ENCODE peak calls at places on chromosome 9, in seven cellular contexts. E is HCT116, C is HepG2, H is SK-N-SH, L is H1, B is K562, P is NT2/D1. W is an unnamed sample.

GRCh38 chr9:128503870-128504269 is 649 bp upstream of the GLE1 start:
- DNase-seq in E (no peak), C (no peak), H (peak; percentile 49), L (no peak), B (peak; percentile 33), P (no peak), W (no peak)

GRCh38 chr9:111038336-111039202 is at the start of gene LPAR1:
- DNase-seq in E (peak; percentile 24), C (no peak), H (peak; percentile 84), L (no peak), B (no peak), P (no peak), W (no peak)

GRCh38 chr9:111148994-111149759 is 110.9 kb upstream of the LPAR1 start:
- DNase-seq in E (peak; percentile 3), C (peak; percentile 5), H (no peak), L (no peak), B (no peak), P (no peak), W (no peak)

GRCh38 chr9:19498015-19498414 is 89.2 kb downstream of the ACER2 start:
- DNase-seq in E (no peak), C (no peak), H (no peak), L (no peak), B (no peak), P (no peak), W (no peak)

GRCh38 chr9:129640086-129640870 is 1.7 kb downstream of the ASB6 start:
- DNase-seq in E (no peak), C (no peak), H (peak; percentile 87), L (no peak), B (no peak), P (no peak), W (no peak)

GRCh38 chr9:134922066-134922931 is 4.6 kb upstream of the FCN1 start:
- DNase-seq in E (no peak), C (no peak), H (no peak), L (no peak), B (no peak), P (no peak), W (no peak)

GRCh38 chr9:133691191-133691590 is 47.0 kb downstream of the SARDH start:
- DNase-seq in E (no peak), C (no peak), H (no peak), L (no peak), B (no peak), P (no peak), W (no peak)

GRCh38 chr9:134619983-134620612 is 21.5 kb upstream of the COL5A1 start:
- DNase-seq in E (no peak), C (no peak), H (no peak), L (no peak), B (no peak), P (no peak), W (no peak)

GRCh38 chr9:31608413-31608812 is 776.0 kb upstream of the ACO1 start:
- DNase-seq in E (no peak), C (no peak), H (no peak), L (no peak), B (no peak), P (no peak), W (no peak)

GRCh38 chr9:121636411-121636865 is 15.0 kb upstream of the DAB2IP start:
- DNase-seq in E (no peak), C (no peak), H (peak; percentile 60), L (no peak), B (no peak), P (no peak), W (no peak)

GRCh38 chr9:18568969-18569368 is 95.0 kb downstream of the ADAMTSL1 start:
- DNase-seq in E (no peak), C (no peak), H (peak; percentile 48), L (no peak), B (no peak), P (no peak), W (no peak)

GRCh38 chr9:104074876-104075275 is 19.2 kb upstream of the SMC2 start:
- DNase-seq in E (no peak), C (peak; percentile 32), H (no peak), L (no peak), B (no peak), P (no peak), W (no peak)

GRCh38 chr9:110444911-110445310 is 107.2 kb upstream of the TXNDC8 start:
- DNase-seq in E (no peak), C (no peak), H (no peak), L (no peak), B (no peak), P (no peak), W (no peak)

GRCh38 chr9:78767449-78767848 is 470.5 kb downstream of the PSAT1 start:
- DNase-seq in E (no peak), C (no peak), H (no peak), L (no peak), B (no peak), P (no peak), W (no peak)

GRCh38 chr9:83030391-83031107 is 32.4 kb downstream of the RASEF start:
- DNase-seq in E (no peak), C (no peak), H (no peak), L (no peak), B (no peak), P (no peak), W (no peak)

GRCh38 chr9:83024501-83025125 is 38.3 kb downstream of the RASEF start:
- DNase-seq in E (no peak), C (no peak), H (no peak), L (no peak), B (no peak), P (no peak), W (no peak)

GRCh38 chr9:83023151-83023550 is 39.8 kb downstream of the RASEF start:
- DNase-seq in E (no peak), C (no peak), H (no peak), L (no peak), B (no peak), P (no peak), W (no peak)

GRCh38 chr9:83032065-83032625 is 30.8 kb downstream of the RASEF start:
- DNase-seq in E (no peak), C (no peak), H (no peak), L (no peak), B (no peak), P (no peak), W (no peak)

DNA sequence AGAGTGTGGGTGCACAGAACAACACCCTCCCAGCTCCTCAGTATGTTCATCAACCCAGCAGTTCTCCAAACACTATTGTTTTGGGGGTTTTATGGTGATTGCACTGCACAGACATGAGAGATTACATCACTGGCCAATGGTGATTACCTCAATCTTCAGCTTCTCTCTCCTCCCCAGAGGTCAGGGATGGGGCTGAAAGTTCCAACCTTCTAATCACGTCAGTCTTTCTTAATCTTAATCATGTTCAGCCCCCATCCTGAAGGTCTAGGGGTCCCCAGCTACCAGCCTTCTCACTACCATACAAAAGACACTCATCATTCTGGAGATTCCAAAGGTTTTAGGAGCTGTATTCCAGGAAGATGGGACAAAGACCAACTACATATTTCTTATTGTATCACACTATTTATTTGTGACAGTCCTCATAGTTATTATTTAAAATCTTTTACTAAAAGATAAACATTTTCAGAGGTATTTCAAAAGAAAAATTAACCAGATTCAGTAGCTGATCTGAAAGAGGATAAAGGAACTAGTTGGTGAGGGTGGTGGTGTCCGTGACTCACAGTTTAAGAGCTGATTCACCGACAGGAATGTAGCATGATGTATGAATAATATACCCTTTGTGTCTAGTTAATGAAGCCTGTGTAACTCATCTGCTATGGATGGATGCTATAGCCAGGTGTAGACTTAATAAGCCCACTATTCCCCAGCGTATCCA is 35.6 kb downstream of the RASEF start:
- DNase-seq in E (peak; percentile 22), C (peak; percentile 7), H (no peak), L (no peak), B (no peak), P (no peak), W (no peak)
- TF ChIP-seq YY1 in E (no peak), C (no peak), H (no peak), L (no peak), B (no peak), P (no peak), W (no peak)

GRCh38 chr9:98087420-98088354 is 31.2 kb downstream of the NANS start:
- DNase-seq in E (no peak), C (no peak), H (no peak), L (peak; percentile 36), B (no peak), P (no peak), W (no peak)
- H3K4me1 ChIP-seq in E (no peaks in the 10 kb centered on the region), C (peaks cover 9% of the 10 kb centered on the region), H (no peaks in the 10 kb centered on the region), L (peaks cover 14% of the 10 kb centered on the region), B (peaks cover 4% of the 10 kb centered on the region), P (peaks cover 13% of the 10 kb centered on the region), W (no peaks in the 10 kb centered on the region)

GRCh38 chr9:132181796-132182521 is 20.1 kb downstream of the NTNG2 start:
- DNase-seq in E (no peak), C (no peak), H (peak; percentile 94), L (no peak), B (no peak), P (no peak), W (no peak)
- TF ChIP-seq YY1 in E (no peak), C (no peak), H (no peak), L (no peak), B (no peak), P (no peak), W (no peak)

DNA sequence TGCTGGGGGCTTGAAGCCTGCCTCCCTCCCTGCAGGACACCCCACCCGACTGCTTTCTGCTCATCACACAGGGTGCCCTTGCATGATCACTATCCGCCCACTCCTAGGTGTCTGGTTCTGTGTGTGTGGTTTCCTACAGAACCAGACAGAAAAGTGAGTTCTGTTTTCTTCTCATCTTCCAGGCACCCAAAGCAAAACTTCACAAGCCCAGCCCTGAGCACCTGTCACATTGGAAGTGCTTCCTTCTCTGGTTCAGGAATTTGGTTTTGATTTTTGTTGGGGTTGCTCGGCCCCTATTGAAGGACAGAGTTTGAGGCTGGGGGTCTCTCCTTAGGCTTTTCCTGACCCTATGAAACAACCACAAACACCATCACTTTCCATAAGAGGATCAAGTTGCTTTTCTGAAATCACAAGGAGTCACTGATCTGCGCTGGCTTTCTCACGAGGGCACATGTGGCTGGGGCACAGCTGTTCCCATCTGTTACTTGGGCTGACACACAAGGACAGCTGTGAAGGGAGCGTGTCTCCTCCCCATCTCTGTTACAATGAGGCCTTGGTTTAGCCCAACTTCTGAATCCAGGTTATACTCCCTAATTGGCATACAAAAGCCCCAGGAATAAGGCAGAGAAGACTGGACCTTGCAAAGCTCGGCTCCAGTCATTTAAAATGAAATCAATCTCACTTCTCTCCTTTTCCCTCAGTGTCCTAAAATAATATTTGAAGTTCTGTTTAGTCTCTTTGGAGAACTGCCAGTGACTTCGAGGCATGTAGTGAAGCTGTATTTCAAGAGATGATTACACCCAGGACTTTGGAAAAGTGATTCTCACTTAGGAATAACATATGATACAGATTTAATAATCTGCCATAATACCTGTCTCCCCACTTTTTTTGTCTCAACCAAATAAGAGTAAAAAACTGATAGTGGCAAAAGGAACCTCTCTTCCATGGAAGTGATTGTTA is 213.1 kb upstream of the GAS1 start:
- DNase-seq in E (no peak), C (no peak), H (no peak), L (no peak), B (no peak), P (no peak), W (no peak)
- H3K4me1 ChIP-seq in E (no peaks in the 10 kb centered on the region), C (no peaks in the 10 kb centered on the region), H (no peaks in the 10 kb centered on the region), L (no peaks in the 10 kb centered on the region), B (no peaks in the 10 kb centered on the region), P (no peaks in the 10 kb centered on the region), W (no peaks in the 10 kb centered on the region)

DNA sequence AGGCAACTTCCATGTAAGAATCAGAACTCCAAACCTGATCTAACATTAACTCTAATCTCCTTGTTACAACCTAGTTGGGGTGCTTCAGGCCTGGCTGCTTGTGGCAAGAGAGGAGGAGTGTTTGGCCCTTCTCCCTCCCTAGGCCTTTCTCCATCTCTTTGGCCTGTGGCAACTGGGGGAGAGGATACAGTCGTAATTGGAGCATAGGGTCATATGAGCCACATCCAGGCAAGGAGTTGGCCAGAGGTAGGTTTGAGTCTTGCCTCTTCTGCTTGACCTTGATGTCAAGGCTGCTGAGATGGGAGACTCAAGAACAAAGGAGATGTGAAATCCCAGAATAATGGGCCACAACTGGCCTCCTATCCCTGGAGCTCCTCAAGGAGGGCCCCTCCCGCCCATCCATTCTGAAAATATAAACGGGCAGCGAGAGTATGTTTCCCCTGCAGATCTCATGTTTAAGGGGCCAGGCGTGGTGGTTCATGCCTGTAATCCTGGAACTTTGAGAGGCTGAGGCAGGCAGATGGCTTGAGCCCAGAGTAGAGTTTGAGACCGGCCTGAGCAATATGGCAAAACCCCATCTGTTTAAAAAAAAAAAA is 59.3 kb upstream of the ANGPTL2 start:
- DNase-seq in E (no peak), C (no peak), H (no peak), L (no peak), B (no peak), P (no peak), W (no peak)
- TF ChIP-seq YY1 in E (no peak), C (no peak), H (no peak), L (no peak), B (no peak), P (no peak), W (no peak)

W was measured in GM12878.